ENCODE peak calls at places on chromosomes 2 and 18, in seven cellular contexts. D, Z, T, N, I, F and O are unnamed samples.

GRCh38 chr18:10249270-10249669 is 205.2 kb upstream of the APCDD1 start:
- DNase-seq in F (no peak), N (no peak), D (no peak), Z (no peak), T (no peak), I (no peak), O (no peak)

GRCh38 chr2:132477436-132477835 is 60.8 kb downstream of the GPR39 start:
- DNase-seq in Z (no peak), I (no peak), F (no peak), D (no peak), T (no peak), N (no peak), O (no peak)

GRCh38 chr2:219578811-219579210 is 6.7 kb downstream of the INHA start:
- DNase-seq in I (no peak), Z (no peak), N (no peak), T (no peak), D (no peak), F (no peak), O (no peak)

GRCh38 chr2:224428787-224429440 is 27.0 kb upstream of the FAM124B start:
- DNase-seq in N (no peak), D (no peak), Z (no peak), I (no peak), T (no peak), F (no peak), O (no peak)

GRCh38 chr2:71695235-71696120 is 242.1 kb downstream of the DYSF start:
- DNase-seq in I (no peak), N (no peak), Z (peak), F (peak), T (no peak), D (no peak), O (no peak)

GRCh38 chr2:200494048-200494447 is 15.8 kb downstream of the KCTD18 start:
- DNase-seq in T (no peak), N (no peak), Z (no peak), I (no peak), F (no peak), D (no peak), O (no peak)

GRCh38 chr2:228094377-228094921 is 87.0 kb downstream of the SPHKAP start:
- DNase-seq in D (no peak), Z (no peak), N (no peak), F (no peak), T (no peak), I (no peak), O (peak)

GRCh38 chr2:54380627-54381026 is 75.5 kb upstream of the SPTBN1 start:
- DNase-seq in F (no peak), N (no peak), Z (no peak), I (no peak), D (no peak), T (no peak), O (no peak)

GRCh38 chr2:85158559-85159273 is 25.5 kb downstream of the TCF7L1 start:
- DNase-seq in Z (no peak), N (no peak), F (no peak), D (no peak), T (no peak), I (no peak), O (no peak)

GRCh38 chr2:240205348-240205747 is 64.9 kb upstream of the OTOS start:
- DNase-seq in N (no peak), Z (no peak), T (no peak), F (peak), I (no peak), D (no peak), O (peak)

GRCh38 chr2:240868286-240869108 is at the start of gene AGXT:
- DNase-seq in D (no peak), F (peak), Z (no peak), I (peak), T (peak), N (no peak), O (peak)

GRCh38 chr2:158191569-158191968 is 89.9 kb downstream of the UPP2 start:
- DNase-seq in D (no peak), I (no peak), F (no peak), N (no peak), T (no peak), Z (no peak), O (no peak)

GRCh38 chr18:24011095-24011917 is 3.2 kb upstream of the TTC39C start:
- DNase-seq in I (no peak), D (no peak), Z (no peak), F (no peak), T (no peak), N (no peak), O (no peak)

GRCh38 chr2:8684421-8684884 is 2.6 kb downstream of the ID2 start:
- DNase-seq in D (peak), N (no peak), Z (no peak), I (peak), T (no peak), F (no peak), O (peak)

GRCh38 chr2:56707650-56708049 is 523.9 kb downstream of the CCDC85A start:
- DNase-seq in D (no peak), F (no peak), Z (no peak), N (no peak), I (no peak), T (no peak), O (no peak)

GRCh38 chr2:160271166-160272086 is 71.4 kb upstream of the ITGB6 start:
- DNase-seq in F (no peak), N (no peak), T (no peak), D (no peak), Z (peak), I (peak), O (no peak)

GRCh38 chr2:110674620-110675555 is 3.0 kb downstream of the BUB1 start:
- DNase-seq in N (no peak), D (peak), F (no peak), T (no peak), I (no peak), Z (no peak), O (peak)

GRCh38 chr2:164388511-164388910 is 232.8 kb downstream of the GRB14 start:
- DNase-seq in F (no peak), I (no peak), Z (no peak), N (no peak), D (no peak), T (no peak), O (no peak)

GRCh38 chr18:71784777-71785176 is 759.4 kb downstream of the CBLN2 start:
- DNase-seq in Z (no peak), F (no peak), T (no peak), I (no peak), D (no peak), N (no peak), O (no peak)

GRCh38 chr18:33459612-33460011 is 19.1 kb upstream of the CCDC178 start:
- DNase-seq in F (no peak), D (no peak), N (no peak), T (no peak), Z (no peak), I (no peak), O (no peak)

GRCh38 chr2:183996825-183997823 is 601.2 kb upstream of the ZNF804A start:
- DNase-seq in Z (no peak), I (no peak), N (no peak), F (no peak), T (no peak), D (no peak), O (no peak)

GRCh38 chr2:159226059-159226461 is 60.4 kb downstream of the WDSUB1 start:
- DNase-seq in T (no peak), F (no peak), D (no peak), Z (no peak), N (no peak), I (no peak), O (peak)

GRCh38 chr2:97748397-97748796 is 35.0 kb downstream of the ZAP70 start:
- DNase-seq in F (no peak), I (no peak), D (peak), T (no peak), N (no peak), Z (peak), O (peak)

GRCh38 chr2:137255990-137256389 is 490.6 kb downstream of the THSD7B start:
- DNase-seq in T (no peak), F (no peak), I (no peak), N (no peak), Z (no peak), D (no peak), O (peak)

GRCh38 chr18:79402977-79403722 is 7.4 kb downstream of the NFATC1 start:
- DNase-seq in I (peak), Z (peak), D (no peak), F (peak), T (peak), N (peak), O (peak)

GRCh38 chr18:5467666-5468065 is 76.1 kb downstream of the EPB41L3 start:
- DNase-seq in N (no peak), F (no peak), D (no peak), Z (no peak), I (no peak), T (no peak), O (no peak)

GRCh38 chr18:5464241-5464640 is 79.6 kb downstream of the EPB41L3 start:
- DNase-seq in I (no peak), F (no peak), N (no peak), T (no peak), D (no peak), Z (no peak), O (no peak)

GRCh38 chr18:5469340-5469739 is 74.5 kb downstream of the EPB41L3 start:
- DNase-seq in D (no peak), I (no peak), T (no peak), N (no peak), F (no peak), Z (no peak), O (no peak)

GRCh38 chr18:5466256-5466655 is 77.5 kb downstream of the EPB41L3 start:
- DNase-seq in N (no peak), D (no peak), I (no peak), F (no peak), Z (no peak), T (no peak), O (no peak)

DNA sequence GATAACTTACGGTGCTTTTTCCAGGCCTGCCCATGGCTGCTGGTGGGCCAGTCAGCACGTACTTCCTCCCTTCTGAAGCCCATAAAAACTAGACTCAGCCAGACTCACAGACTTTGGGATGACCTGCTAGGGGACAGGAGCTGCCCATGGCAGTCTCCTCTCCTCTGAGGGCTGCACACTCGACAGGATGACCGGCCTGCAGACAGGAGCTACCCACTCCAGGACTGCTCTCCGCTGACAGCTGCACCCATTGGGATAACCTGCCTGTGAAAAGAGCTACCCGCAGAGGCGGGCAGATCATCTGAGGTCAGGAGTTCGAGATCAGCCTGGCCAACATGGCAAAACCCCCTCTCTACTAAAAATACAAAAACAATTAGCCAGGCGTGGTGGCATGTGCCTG is 75.4 kb downstream of the EPB41L3 start:
- DNase-seq in I (no peak), F (no peak), Z (peak), D (no peak), T (no peak), N (no peak), O (peak)
- H3K27ac ChIP-seq in I (no peak), F (no peak), Z (no peak), D (no peak), T (no peak), N (no peak), O (no peak)

DNA sequence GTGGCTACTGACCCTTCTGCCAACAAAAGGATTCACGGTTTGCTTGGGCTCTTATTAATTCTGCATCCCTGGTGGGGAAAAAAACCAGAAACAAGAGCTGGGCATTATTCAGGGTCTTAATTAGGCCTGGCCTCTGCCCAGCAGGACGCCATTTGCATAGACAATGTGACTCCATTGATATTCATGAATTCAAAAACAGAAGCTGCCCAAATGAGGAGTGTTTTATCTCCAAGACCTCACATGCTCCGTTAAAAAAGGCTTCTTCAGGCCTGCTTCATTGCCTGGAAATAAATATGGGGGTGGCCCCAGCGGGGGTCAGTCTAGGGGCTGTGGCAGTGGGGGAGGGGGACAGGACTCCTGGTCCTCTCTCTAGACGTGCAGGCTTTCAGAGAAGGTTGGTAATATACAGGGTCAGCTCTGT is 116.7 kb downstream of the ALPK2 start:
- DNase-seq in N (no peak), Z (no peak), F (no peak), T (no peak), I (no peak), D (no peak), O (no peak)
- H3K27ac ChIP-seq in N (no peak), Z (no peak), F (no peak), T (no peak), I (no peak), D (no peak), O (no peak)

GRCh38 chr18:43634994-43635393 is 357.7 kb upstream of the SYT4 start:
- DNase-seq in T (no peak), D (no peak), F (no peak), N (no peak), I (no peak), Z (no peak), O (no peak)
- H3K27ac ChIP-seq in T (no peak), D (no peak), F (no peak), N (no peak), I (no peak), Z (no peak), O (no peak)

GRCh38 chr2:95306306-95306895 is 9.3 kb downstream of the KCNIP3 start:
- DNase-seq in T (no peak), F (no peak), I (no peak), Z (no peak), N (no peak), D (no peak), O (no peak)

GRCh38 chr2:95308426-95308990 is 11.4 kb downstream of the KCNIP3 start:
- DNase-seq in Z (no peak), T (no peak), D (no peak), N (no peak), F (no peak), I (no peak), O (no peak)

GRCh38 chr2:95307878-95308277 is 10.7 kb downstream of the KCNIP3 start:
- DNase-seq in D (no peak), F (no peak), N (no peak), T (no peak), I (no peak), Z (no peak), O (no peak)

GRCh38 chr2:95305341-95306058 is 8.4 kb downstream of the KCNIP3 start:
- DNase-seq in D (no peak), I (no peak), N (peak), T (no peak), Z (no peak), F (no peak), O (no peak)

GRCh38 chr2:95307036-95307435 is 9.9 kb downstream of the KCNIP3 start:
- DNase-seq in F (no peak), Z (no peak), D (no peak), I (no peak), T (no peak), N (no peak), O (no peak)
- H3K27ac ChIP-seq in F (no peak), Z (peak), D (no peak), I (no peak), T (no peak), N (peak), O (no peak)

GRCh38 chr18:77135339-77136075 is 2.9 kb upstream of the MBP start:
- DNase-seq in T (no peak), F (no peak), D (no peak), Z (no peak), N (no peak), I (no peak), O (no peak)
- H3K27ac ChIP-seq in T (no peak), F (no peak), D (no peak), Z (no peak), N (no peak), I (no peak), O (no peak)

DNA sequence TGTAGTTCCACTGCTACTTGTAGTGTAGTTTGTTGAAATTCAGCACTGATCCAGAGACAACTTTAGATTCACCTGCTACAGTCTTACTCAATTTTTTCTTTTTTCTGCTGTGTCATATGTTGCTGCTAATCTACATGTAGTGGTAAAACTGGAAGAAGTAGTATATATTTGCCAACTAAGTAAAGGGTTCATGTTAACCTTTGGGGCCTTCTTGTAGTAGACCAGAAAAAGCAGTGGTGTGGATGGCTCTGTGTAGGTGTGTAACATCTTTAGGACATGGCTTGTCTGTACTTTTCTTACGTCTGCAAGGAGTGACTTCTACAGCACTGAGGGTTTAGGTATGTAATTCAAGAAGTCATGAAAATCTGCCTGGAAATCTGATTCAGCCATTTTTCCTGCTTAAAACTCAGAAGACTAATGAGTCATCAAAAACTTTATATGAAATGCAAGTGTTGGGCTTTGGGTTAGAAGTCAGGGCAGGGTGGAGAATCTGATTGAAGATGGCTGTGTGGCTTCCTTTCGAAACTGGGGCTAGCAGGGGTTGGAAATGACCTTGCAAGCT is 8.4 kb downstream of the PTPRM start:
- DNase-seq in D (no peak), F (no peak), I (no peak), N (no peak), T (no peak), Z (no peak), O (peak)
- H3K27ac ChIP-seq in D (no peak), F (no peak), I (no peak), N (no peak), T (no peak), Z (no peak), O (peak)

DNA sequence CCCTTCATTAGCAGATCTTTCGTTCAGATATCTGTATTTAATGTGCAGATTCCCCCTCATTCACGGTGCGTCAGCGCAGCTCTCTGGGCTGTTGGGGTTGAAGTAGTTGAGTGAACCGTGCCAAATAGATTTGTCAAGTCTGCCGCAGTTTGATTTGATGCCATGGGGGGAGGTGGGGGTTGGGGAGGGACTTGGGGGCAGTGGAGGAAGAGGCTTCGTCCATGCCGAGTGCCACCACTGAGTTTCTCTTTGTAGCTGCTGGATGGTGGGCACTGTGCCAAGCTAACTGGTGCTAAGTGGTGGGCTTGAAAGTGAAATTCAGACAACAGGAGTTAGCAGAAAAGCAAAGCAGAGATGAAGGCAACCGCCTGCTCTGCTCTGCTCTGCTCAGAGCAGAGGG is 47.9 kb downstream of the NRP2 start:
- DNase-seq in Z (no peak), N (no peak), I (no peak), T (no peak), D (no peak), F (no peak), O (no peak)
- H3K27ac ChIP-seq in Z (no peak), N (no peak), I (peak), T (no peak), D (no peak), F (peak), O (peak)

DNA sequence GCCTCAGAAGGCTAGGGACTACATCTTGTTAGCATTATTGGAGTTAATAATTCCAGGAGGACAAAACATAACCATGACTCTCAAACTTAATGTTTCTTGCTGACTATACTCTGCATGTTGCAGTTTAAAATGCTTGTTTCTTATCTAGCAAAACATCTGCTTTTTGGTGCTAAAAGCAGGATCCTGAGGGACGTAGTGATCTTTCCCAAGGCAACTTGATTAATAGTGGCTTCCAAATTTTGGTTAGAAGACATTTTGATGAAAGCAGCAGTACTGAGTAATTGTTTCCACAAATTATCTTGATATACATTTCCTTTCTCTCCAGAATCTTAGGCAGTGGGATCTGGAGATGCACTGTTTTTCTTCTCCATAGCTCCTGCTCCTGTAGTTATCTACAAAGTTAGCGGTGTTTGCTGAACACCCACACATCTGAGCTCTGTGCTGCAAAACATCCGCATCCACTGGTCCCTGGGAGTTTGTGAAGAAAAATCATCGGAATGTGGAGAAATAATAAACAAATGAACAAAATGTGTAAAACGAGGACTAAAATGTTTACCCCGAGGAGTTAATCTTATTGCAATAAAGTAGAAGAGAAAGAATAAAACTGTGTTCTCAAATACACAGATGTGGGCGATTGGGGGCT is 327.0 kb upstream of the PKDCC start:
- DNase-seq in F (no peak), I (no peak), T (no peak), D (no peak), N (no peak), Z (no peak), O (peak)
- H3K27ac ChIP-seq in F (peak), I (peak), T (no peak), D (no peak), N (no peak), Z (no peak), O (peak)

GRCh38 chr2:68766378-68766845 is 31.8 kb downstream of the ARHGAP25 start:
- DNase-seq in I (no peak), Z (no peak), F (peak), D (peak), T (peak), N (peak), O (no peak)

GRCh38 chr2:68767031-68767961 is 32.7 kb downstream of the ARHGAP25 start:
- DNase-seq in Z (no peak), F (no peak), D (no peak), I (no peak), N (no peak), T (no peak), O (no peak)

GRCh38 chr2:68768951-68769350 is 34.3 kb downstream of the ARHGAP25 start:
- DNase-seq in T (no peak), F (no peak), I (no peak), D (no peak), Z (no peak), N (no peak), O (no peak)

GRCh38 chr2:68768461-68768860 is 33.9 kb downstream of the ARHGAP25 start:
- DNase-seq in T (no peak), N (no peak), I (no peak), Z (no peak), F (no peak), D (no peak), O (no peak)

DNA sequence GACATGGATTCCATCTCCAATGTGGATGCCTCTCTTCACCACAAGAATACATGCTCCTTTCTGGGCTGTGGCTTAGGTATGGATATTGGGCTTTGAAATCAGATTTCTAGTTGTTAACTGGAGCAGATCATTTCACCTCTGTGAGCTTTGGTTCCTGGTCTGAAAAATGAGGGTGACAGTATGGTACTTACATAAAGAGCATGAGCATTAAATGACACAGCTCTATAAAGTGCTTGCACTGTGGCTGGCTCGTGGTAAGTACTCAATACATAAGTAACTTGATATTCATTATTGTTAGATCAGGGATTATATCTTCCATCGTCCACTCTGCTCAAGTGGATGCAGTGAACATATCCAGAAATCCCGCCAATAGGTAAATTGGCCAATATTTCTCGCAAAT is 33.4 kb downstream of the ARHGAP25 start:
- DNase-seq in F (no peak), D (no peak), N (no peak), I (no peak), Z (no peak), T (no peak), O (no peak)
- H3K27ac ChIP-seq in F (no peak), D (peak), N (no peak), I (no peak), Z (no peak), T (no peak), O (no peak)